ENCODE peak calls at places on chromosomes 3 and 15, in ten cellular contexts. S, B, G, W, P, Y, M, U, R and I are unnamed samples.

GRCh38 chr3:37935290-37935668 is 55.3 kb upstream of the VILL start:
- DNase-seq in S (no peak), B (peak), G (peak), W (no peak), P (no peak), Y (no peak), M (no peak), U (no peak), R (peak), I (no peak)

GRCh38 chr3:131526801-131527347 is 24.1 kb upstream of the MRPL3 start:
- DNase-seq in S (no peak), B (peak), G (peak), W (peak), P (no peak), Y (peak), M (no peak), U (no peak), R (peak), I (no peak)

GRCh38 chr15:62626903-62627302 is 415.6 kb upstream of the TPM1 start:
- DNase-seq in S (no peak), B (no peak), G (peak), W (no peak), P (no peak), Y (no peak), M (no peak), U (no peak), R (no peak), I (no peak)

GRCh38 chr3:16912400-16913263 is 27.9 kb downstream of the PLCL2 start:
- DNase-seq in S (no peak), B (no peak), G (no peak), W (no peak), P (no peak), Y (no peak), M (no peak), U (no peak), R (no peak), I (no peak)

GRCh38 chr3:29335438-29335837 is 54.6 kb downstream of the RBMS3 start:
- DNase-seq in S (no peak), B (peak), G (peak), W (no peak), P (no peak), Y (peak), M (no peak), U (peak), R (peak), I (peak)

GRCh38 chr3:32733631-32734229 is 48.7 kb downstream of the CNOT10 start:
- DNase-seq in S (no peak), B (peak), G (peak), W (no peak), P (no peak), Y (no peak), M (no peak), U (no peak), R (peak), I (peak)

GRCh38 chr3:56691165-56692000 is 8.3 kb upstream of the TASOR start:
- DNase-seq in S (no peak), B (peak), G (peak), W (no peak), P (no peak), Y (no peak), M (no peak), U (no peak), R (no peak), I (no peak)

GRCh38 chr3:170997966-170998913 is 28.3 kb downstream of the SLC2A2 start:
- DNase-seq in S (no peak), B (peak), G (no peak), W (no peak), P (no peak), Y (no peak), M (no peak), U (no peak), R (peak), I (no peak)

GRCh38 chr15:64525828-64526530 is 65.6 kb downstream of the ZNF609 start:
- DNase-seq in S (no peak), B (peak), G (no peak), W (no peak), P (no peak), Y (no peak), M (no peak), U (no peak), R (peak), I (no peak)

GRCh38 chr3:134978658-134979057 is 183.6 kb downstream of the EPHB1 start:
- DNase-seq in S (no peak), B (no peak), G (no peak), W (no peak), P (no peak), Y (no peak), M (no peak), U (no peak), R (no peak), I (no peak)

GRCh38 chr15:40103124-40103858 is 5.4 kb downstream of the BMF start:
- DNase-seq in S (no peak), B (peak), G (no peak), W (no peak), P (no peak), Y (peak), M (no peak), U (peak), R (peak), I (no peak)

GRCh38 chr3:178947738-178948137 is 123.9 kb downstream of the ZMAT3 start:
- DNase-seq in S (no peak), B (no peak), G (no peak), W (no peak), P (no peak), Y (no peak), M (no peak), U (no peak), R (no peak), I (no peak)

GRCh38 chr3:177673105-177673804 is 476.0 kb upstream of the TBL1XR1 start:
- DNase-seq in S (no peak), B (peak), G (peak), W (no peak), P (no peak), Y (no peak), M (no peak), U (no peak), R (peak), I (no peak)

GRCh38 chr3:139421034-139421433 is 31.6 kb upstream of the COPB2 start:
- DNase-seq in S (no peak), B (no peak), G (no peak), W (no peak), P (no peak), Y (no peak), M (no peak), U (no peak), R (no peak), I (no peak)

GRCh38 chr3:13670292-13670691 is 121.4 kb downstream of the FBLN2 start:
- DNase-seq in S (no peak), B (no peak), G (no peak), W (no peak), P (no peak), Y (no peak), M (no peak), U (no peak), R (no peak), I (no peak)

GRCh38 chr3:118889691-118890090 is 145.0 kb downstream of the IGSF11 start:
- DNase-seq in S (no peak), B (no peak), G (no peak), W (no peak), P (no peak), Y (no peak), M (no peak), U (no peak), R (no peak), I (no peak)

GRCh38 chr3:159936541-159936940 is 52.1 kb upstream of the IL12A start:
- DNase-seq in S (no peak), B (no peak), G (no peak), W (no peak), P (no peak), Y (no peak), M (no peak), U (no peak), R (no peak), I (no peak)

GRCh38 chr3:156416846-156417581 is 137.9 kb downstream of the SSR3 start:
- DNase-seq in S (no peak), B (no peak), G (no peak), W (no peak), P (no peak), Y (no peak), M (no peak), U (no peak), R (peak), I (no peak)

GRCh38 chr15:36090276-36090946 is 489.0 kb upstream of the CDIN1 start:
- DNase-seq in S (no peak), B (no peak), G (no peak), W (no peak), P (no peak), Y (no peak), M (no peak), U (no peak), R (no peak), I (no peak)

GRCh38 chr3:2510746-2511145 is 412.1 kb downstream of the CNTN4 start:
- DNase-seq in S (no peak), B (no peak), G (no peak), W (no peak), P (no peak), Y (no peak), M (no peak), U (no peak), R (no peak), I (no peak)

GRCh38 chr3:36075491-36075890 is 304.8 kb upstream of the STAC start:
- DNase-seq in S (no peak), B (no peak), G (no peak), W (no peak), P (no peak), Y (no peak), M (no peak), U (no peak), R (peak), I (no peak)

GRCh38 chr15:40543082-40543481 is 21.8 kb downstream of the CCDC32 start:
- DNase-seq in S (no peak), B (no peak), G (no peak), W (no peak), P (no peak), Y (no peak), M (no peak), U (no peak), R (no peak), I (no peak)